ENCODE peak calls at places on chromosome 1, in nine cellular contexts. One of them, this sample, is unnamed.

GRCh38 chr1:59074574-59074973 is 222.3 kb upstream of the FGGY start:
- DNase-seq in LHCN-M2: no peak
- DNase-seq in activated T-cell treated with anti-CD3 and anti-CD28 coated beads, Interleukin-2, amount 50 U/mL, for 4 hours: no peak
- DNase-seq in effector memory CD8-positive, alpha-beta T cell: no peak
- DNase-seq in AG09309: no peak
- DNase-seq in tibial nerve: no peak
- DNase-seq in hepatic stellate cell: no peak
- DNase-seq in mammary epithelial cell: no peak
- DNase-seq in midbrain: no peak
- DNase-seq in this sample: no peak

GRCh38 chr1:91555074-91555730 is 54.6 kb downstream of the CDC7 start:
- DNase-seq in midbrain: no peak
- DNase-seq in hepatic stellate cell: no peak
- DNase-seq in activated T-cell treated with anti-CD3 and anti-CD28 coated beads, Interleukin-2, amount 50 U/mL, for 4 hours: no peak
- DNase-seq in tibial nerve: no peak
- DNase-seq in effector memory CD8-positive, alpha-beta T cell: no peak
- DNase-seq in mammary epithelial cell: no peak
- DNase-seq in AG09309: no peak
- DNase-seq in LHCN-M2: peak; percentile 42
- DNase-seq in this sample: no peak

GRCh38 chr1:89598450-89599331 is 34.2 kb upstream of the LRRC8C start:
- DNase-seq in hepatic stellate cell: peak; percentile 29
- DNase-seq in effector memory CD8-positive, alpha-beta T cell: no peak
- DNase-seq in LHCN-M2: peak; percentile 39
- DNase-seq in midbrain: peak; percentile 64
- DNase-seq in tibial nerve: no peak
- DNase-seq in AG09309: no peak
- DNase-seq in mammary epithelial cell: peak; percentile 29
- DNase-seq in activated T-cell treated with anti-CD3 and anti-CD28 coated beads, Interleukin-2, amount 50 U/mL, for 4 hours: no peak
- DNase-seq in this sample: peak; percentile 55

GRCh38 chr1:247440001-247440620 is 17.8 kb downstream of the OR2B11 start:
- DNase-seq in LHCN-M2: no peak
- DNase-seq in activated T-cell treated with anti-CD3 and anti-CD28 coated beads, Interleukin-2, amount 50 U/mL, for 4 hours: no peak
- DNase-seq in mammary epithelial cell: no peak
- DNase-seq in hepatic stellate cell: no peak
- DNase-seq in midbrain: no peak
- DNase-seq in AG09309: no peak
- DNase-seq in tibial nerve: no peak
- DNase-seq in effector memory CD8-positive, alpha-beta T cell: no peak
- DNase-seq in this sample: peak; percentile 81

GRCh38 chr1:105087496-105087895 is 1337.8 kb downstream of the AMY1C start:
- DNase-seq in hepatic stellate cell: no peak
- DNase-seq in tibial nerve: no peak
- DNase-seq in activated T-cell treated with anti-CD3 and anti-CD28 coated beads, Interleukin-2, amount 50 U/mL, for 4 hours: no peak
- DNase-seq in mammary epithelial cell: no peak
- DNase-seq in AG09309: no peak
- DNase-seq in midbrain: no peak
- DNase-seq in effector memory CD8-positive, alpha-beta T cell: no peak
- DNase-seq in LHCN-M2: no peak
- DNase-seq in this sample: no peak

GRCh38 chr1:86233406-86233805 is 76.8 kb upstream of the COL24A1 start:
- DNase-seq in AG09309: no peak
- DNase-seq in activated T-cell treated with anti-CD3 and anti-CD28 coated beads, Interleukin-2, amount 50 U/mL, for 4 hours: no peak
- DNase-seq in tibial nerve: no peak
- DNase-seq in hepatic stellate cell: no peak
- DNase-seq in midbrain: no peak
- DNase-seq in effector memory CD8-positive, alpha-beta T cell: no peak
- DNase-seq in LHCN-M2: no peak
- DNase-seq in mammary epithelial cell: no peak
- DNase-seq in this sample: peak; percentile 1

GRCh38 chr1:78673120-78673519 is 23.5 kb downstream of the IFI44 start:
- DNase-seq in effector memory CD8-positive, alpha-beta T cell: no peak
- DNase-seq in hepatic stellate cell: no peak
- DNase-seq in LHCN-M2: no peak
- DNase-seq in midbrain: no peak
- DNase-seq in mammary epithelial cell: no peak
- DNase-seq in tibial nerve: no peak
- DNase-seq in AG09309: no peak
- DNase-seq in activated T-cell treated with anti-CD3 and anti-CD28 coated beads, Interleukin-2, amount 50 U/mL, for 4 hours: no peak
- DNase-seq in this sample: no peak

GRCh38 chr1:94739521-94740061 is 80.6 kb upstream of the SLC44A3 start:
- DNase-seq in LHCN-M2: peak; percentile 99
- DNase-seq in activated T-cell treated with anti-CD3 and anti-CD28 coated beads, Interleukin-2, amount 50 U/mL, for 4 hours: no peak
- DNase-seq in mammary epithelial cell: peak; percentile 95
- DNase-seq in effector memory CD8-positive, alpha-beta T cell: no peak
- DNase-seq in hepatic stellate cell: peak; percentile 62
- DNase-seq in tibial nerve: no peak
- DNase-seq in AG09309: peak; percentile 88
- DNase-seq in midbrain: no peak
- DNase-seq in this sample: no peak

GRCh38 chr1:113917400-113918082 is 11.6 kb upstream of the HIPK1 start:
- DNase-seq in hepatic stellate cell: no peak
- DNase-seq in LHCN-M2: peak; percentile 55
- DNase-seq in activated T-cell treated with anti-CD3 and anti-CD28 coated beads, Interleukin-2, amount 50 U/mL, for 4 hours: no peak
- DNase-seq in mammary epithelial cell: peak; percentile 90
- DNase-seq in effector memory CD8-positive, alpha-beta T cell: no peak
- DNase-seq in midbrain: no peak
- DNase-seq in tibial nerve: no peak
- DNase-seq in AG09309: no peak
- DNase-seq in this sample: no peak

GRCh38 chr1:154961497-154962237 is at the start of gene PYGO2:
- DNase-seq in midbrain: peak; percentile 83
- DNase-seq in activated T-cell treated with anti-CD3 and anti-CD28 coated beads, Interleukin-2, amount 50 U/mL, for 4 hours: peak; percentile 68
- DNase-seq in effector memory CD8-positive, alpha-beta T cell: peak; percentile 77
- DNase-seq in hepatic stellate cell: peak; percentile 87
- DNase-seq in mammary epithelial cell: peak; percentile 81
- DNase-seq in tibial nerve: peak; percentile 63
- DNase-seq in AG09309: no peak
- DNase-seq in LHCN-M2: peak; percentile 73
- DNase-seq in this sample: peak; percentile 96

GRCh38 chr1:47756411-47756810 is 240.8 kb downstream of the TRABD2B start:
- DNase-seq in midbrain: no peak
- DNase-seq in hepatic stellate cell: no peak
- DNase-seq in effector memory CD8-positive, alpha-beta T cell: no peak
- DNase-seq in AG09309: no peak
- DNase-seq in LHCN-M2: no peak
- DNase-seq in mammary epithelial cell: no peak
- DNase-seq in activated T-cell treated with anti-CD3 and anti-CD28 coated beads, Interleukin-2, amount 50 U/mL, for 4 hours: no peak
- DNase-seq in tibial nerve: no peak
- DNase-seq in this sample: no peak

GRCh38 chr1:64923294-64923718 is 43.0 kb downstream of the JAK1 start:
- DNase-seq in tibial nerve: no peak
- DNase-seq in mammary epithelial cell: no peak
- DNase-seq in AG09309: no peak
- DNase-seq in activated T-cell treated with anti-CD3 and anti-CD28 coated beads, Interleukin-2, amount 50 U/mL, for 4 hours: no peak
- DNase-seq in effector memory CD8-positive, alpha-beta T cell: peak; percentile 53
- DNase-seq in LHCN-M2: no peak
- DNase-seq in midbrain: no peak
- DNase-seq in hepatic stellate cell: no peak
- DNase-seq in this sample: no peak

GRCh38 chr1:236354330-236355147 is 39.5 kb upstream of the EDARADD start:
- DNase-seq in AG09309: peak; percentile 5
- DNase-seq in hepatic stellate cell: no peak
- DNase-seq in tibial nerve: no peak
- DNase-seq in mammary epithelial cell: peak; percentile 42
- DNase-seq in activated T-cell treated with anti-CD3 and anti-CD28 coated beads, Interleukin-2, amount 50 U/mL, for 4 hours: no peak
- DNase-seq in LHCN-M2: peak; percentile 39
- DNase-seq in midbrain: no peak
- DNase-seq in effector memory CD8-positive, alpha-beta T cell: no peak
- DNase-seq in this sample: no peak

GRCh38 chr1:18901147-18901951 is 1.0 kb downstream of the ALDH4A1 start:
- DNase-seq in LHCN-M2: no peak
- DNase-seq in activated T-cell treated with anti-CD3 and anti-CD28 coated beads, Interleukin-2, amount 50 U/mL, for 4 hours: no peak
- DNase-seq in midbrain: no peak
- DNase-seq in hepatic stellate cell: no peak
- DNase-seq in AG09309: no peak
- DNase-seq in tibial nerve: no peak
- DNase-seq in mammary epithelial cell: no peak
- DNase-seq in effector memory CD8-positive, alpha-beta T cell: no peak
- DNase-seq in this sample: no peak

GRCh38 chr1:1203561-1204424 is 2.6 kb downstream of the TNFRSF18 start:
- DNase-seq in tibial nerve: no peak
- DNase-seq in activated T-cell treated with anti-CD3 and anti-CD28 coated beads, Interleukin-2, amount 50 U/mL, for 4 hours: peak; percentile 7
- DNase-seq in midbrain: no peak
- DNase-seq in mammary epithelial cell: no peak
- DNase-seq in LHCN-M2: no peak
- DNase-seq in effector memory CD8-positive, alpha-beta T cell: no peak
- DNase-seq in hepatic stellate cell: no peak
- DNase-seq in AG09309: no peak
- DNase-seq in this sample: no peak

GRCh38 chr1:151159373-151159772 is 2.9 kb downstream of the TNFAIP8L2 start:
- DNase-seq in mammary epithelial cell: no peak
- DNase-seq in AG09309: no peak
- DNase-seq in LHCN-M2: no peak
- DNase-seq in hepatic stellate cell: no peak
- DNase-seq in tibial nerve: no peak
- DNase-seq in effector memory CD8-positive, alpha-beta T cell: no peak
- DNase-seq in activated T-cell treated with anti-CD3 and anti-CD28 coated beads, Interleukin-2, amount 50 U/mL, for 4 hours: no peak
- DNase-seq in midbrain: no peak
- DNase-seq in this sample: no peak

GRCh38 chr1:212699104-212699838 is 369 bp downstream of the BATF3 start:
- DNase-seq in tibial nerve: peak; percentile 26
- DNase-seq in activated T-cell treated with anti-CD3 and anti-CD28 coated beads, Interleukin-2, amount 50 U/mL, for 4 hours: peak; percentile 47
- DNase-seq in mammary epithelial cell: no peak
- DNase-seq in effector memory CD8-positive, alpha-beta T cell: peak; percentile 7
- DNase-seq in AG09309: no peak
- DNase-seq in hepatic stellate cell: peak; percentile 70
- DNase-seq in midbrain: peak; percentile 2
- DNase-seq in LHCN-M2: peak; percentile 32
- DNase-seq in this sample: peak; percentile 70

GRCh38 chr1:158998037-158998780 is 11.5 kb upstream of the IFI16 start:
- DNase-seq in midbrain: no peak
- DNase-seq in effector memory CD8-positive, alpha-beta T cell: no peak
- DNase-seq in AG09309: no peak
- DNase-seq in activated T-cell treated with anti-CD3 and anti-CD28 coated beads, Interleukin-2, amount 50 U/mL, for 4 hours: no peak
- DNase-seq in LHCN-M2: no peak
- DNase-seq in mammary epithelial cell: no peak
- DNase-seq in tibial nerve: no peak
- DNase-seq in hepatic stellate cell: no peak
- DNase-seq in this sample: no peak

GRCh38 chr1:154353460-154353904 is 28.2 kb downstream of the ATP8B2 start:
- DNase-seq in AG09309: no peak
- DNase-seq in effector memory CD8-positive, alpha-beta T cell: no peak
- DNase-seq in hepatic stellate cell: no peak
- DNase-seq in LHCN-M2: peak; percentile 61
- DNase-seq in activated T-cell treated with anti-CD3 and anti-CD28 coated beads, Interleukin-2, amount 50 U/mL, for 4 hours: no peak
- DNase-seq in midbrain: no peak
- DNase-seq in mammary epithelial cell: peak; percentile 28
- DNase-seq in tibial nerve: peak; percentile 56
- DNase-seq in this sample: no peak

GRCh38 chr1:79811173-79811572 is 804.6 kb upstream of the ADGRL4 start:
- DNase-seq in AG09309: no peak
- DNase-seq in effector memory CD8-positive, alpha-beta T cell: no peak
- DNase-seq in tibial nerve: no peak
- DNase-seq in midbrain: no peak
- DNase-seq in LHCN-M2: peak; percentile 29
- DNase-seq in activated T-cell treated with anti-CD3 and anti-CD28 coated beads, Interleukin-2, amount 50 U/mL, for 4 hours: no peak
- DNase-seq in hepatic stellate cell: peak; percentile 30
- DNase-seq in mammary epithelial cell: peak; percentile 53
- DNase-seq in this sample: no peak

GRCh38 chr1:24082372-24082771 is 29.6 kb downstream of the MYOM3 start:
- DNase-seq in activated T-cell treated with anti-CD3 and anti-CD28 coated beads, Interleukin-2, amount 50 U/mL, for 4 hours: no peak
- DNase-seq in LHCN-M2: no peak
- DNase-seq in effector memory CD8-positive, alpha-beta T cell: no peak
- DNase-seq in tibial nerve: no peak
- DNase-seq in midbrain: no peak
- DNase-seq in mammary epithelial cell: no peak
- DNase-seq in AG09309: no peak
- DNase-seq in hepatic stellate cell: no peak
- DNase-seq in this sample: no peak